ENCODE peak calls at places on chromosomes 7 and 10, in ten cellular contexts. E, C, T, F, R, O, J, S, W and I are unnamed samples.

GRCh38 chr7:71733108-71733870 is 601.3 kb downstream of the GALNT17 start:
- DNase-seq in E (peak; percentile 83), W (peak; percentile 93), C (peak; percentile 93), F (peak; percentile 63), O (peak; percentile 3), T (peak; percentile 42), S (peak; percentile 44), J (peak; percentile 85), R (peak; percentile 84), I (peak; percentile 71)

GRCh38 chr7:38274493-38274892 is 1.1 kb upstream of the TARP start:
- DNase-seq in R (no peak), O (no peak), F (no peak), E (no peak), C (no peak), S (no peak), W (no peak), J (no peak), T (no peak), I (no peak)

GRCh38 chr10:9792181-9792580 is 1225.5 kb upstream of the CELF2 start:
- DNase-seq in S (peak; percentile 82), J (no peak), O (no peak), W (no peak), T (no peak), E (no peak), R (no peak), C (no peak), F (no peak), I (no peak)

GRCh38 chr10:84291389-84291788 is 37.0 kb upstream of the CCSER2 start:
- DNase-seq in F (no peak), W (no peak), O (no peak), C (no peak), S (peak; percentile 69), J (no peak), E (no peak), R (no peak), T (no peak), I (no peak)

GRCh38 chr10:89147256-89147655 is 59.9 kb downstream of the CH25H start:
- DNase-seq in T (no peak), W (no peak), E (no peak), C (no peak), S (peak; percentile 93), J (no peak), O (no peak), R (no peak), F (no peak), I (no peak)

GRCh38 chr10:44397476-44398225 is 12.8 kb upstream of the CXCL12 start:
- DNase-seq in R (no peak), C (no peak), S (no peak), T (no peak), O (no peak), F (no peak), E (no peak), J (no peak), W (no peak), I (no peak)

GRCh38 chr10:1552881-1553595 is 184.3 kb downstream of the ADARB2 start:
- DNase-seq in W (peak; percentile 58), C (no peak), O (no peak), F (no peak), T (no peak), R (no peak), E (peak; percentile 14), J (no peak), S (no peak), I (no peak)

GRCh38 chr10:21496285-21497176 is 29.0 kb downstream of the SKIDA1 start:
- DNase-seq in C (peak; percentile 71), O (no peak), E (peak; percentile 63), J (peak; percentile 70), W (peak; percentile 86), T (peak; percentile 29), R (peak; percentile 40), F (peak; percentile 78), S (peak; percentile 38), I (peak; percentile 78)

GRCh38 chr10:22624289-22624738 is 90.1 kb downstream of the PIP4K2A start:
- DNase-seq in C (no peak), S (peak; percentile 85), T (no peak), F (peak; percentile 67), W (no peak), R (no peak), O (no peak), J (no peak), E (no peak), I (peak; percentile 61)

GRCh38 chr7:131524116-131524515 is 32.3 kb downstream of the PODXL start:
- DNase-seq in F (no peak), S (no peak), O (no peak), T (no peak), R (no peak), J (no peak), C (no peak), W (no peak), E (no peak), I (no peak)

GRCh38 chr10:22911889-22912762 is 15.7 kb upstream of the ARMC3 start:
- DNase-seq in O (no peak), C (no peak), J (no peak), E (no peak), R (peak; percentile 33), S (peak; percentile 37), T (no peak), F (no peak), W (no peak), I (no peak)

GRCh38 chr10:49161411-49161997 is 26.7 kb downstream of the TMEM273 start:
- DNase-seq in F (peak; percentile 44), T (no peak), O (no peak), R (no peak), S (peak; percentile 66), C (no peak), J (no peak), W (no peak), E (no peak), I (no peak)

GRCh38 chr7:141355057-141355456 is 196.2 kb upstream of the AGK start:
- DNase-seq in C (no peak), F (no peak), J (no peak), S (peak; percentile 67), O (no peak), E (no peak), R (no peak), W (no peak), T (no peak), I (no peak)

GRCh38 chr7:35518767-35519166 is 176.2 kb downstream of the HERPUD2 start:
- DNase-seq in S (no peak), C (no peak), T (no peak), R (no peak), E (no peak), J (no peak), F (no peak), W (no peak), O (no peak), I (no peak)

GRCh38 chr7:7138897-7139296 is 43.4 kb upstream of the C1GALT1 start:
- DNase-seq in F (no peak), S (no peak), E (no peak), J (no peak), R (no peak), O (no peak), C (no peak), W (no peak), T (no peak), I (no peak)

GRCh38 chr10:79137404-79137803 is 68.6 kb downstream of the ZMIZ1 start:
- DNase-seq in W (peak; percentile 80), C (peak; percentile 59), J (no peak), F (no peak), R (no peak), S (peak; percentile 61), O (no peak), E (no peak), T (no peak), I (no peak)
- H3K4me1 ChIP-seq in W (peaks cover 51% of the 10 kb centered on the region), C (peaks cover 53% of the 10 kb centered on the region), J (peaks cover 76% of the 10 kb centered on the region), F (peaks cover 55% of the 10 kb centered on the region), R (no peaks in the 10 kb centered on the region), S (peaks cover 55% of the 10 kb centered on the region), O (peaks cover 8% of the 10 kb centered on the region), E (peaks cover 92% of the 10 kb centered on the region), T (peaks cover 40% of the 10 kb centered on the region), I (peaks cover 3% of the 10 kb centered on the region)

GRCh38 chr10:133248334-133248715 is 10.7 kb downstream of the VENTX start:
- DNase-seq in W (no peak), C (no peak), O (no peak), F (no peak), T (no peak), E (no peak), S (no peak), R (no peak), J (no peak), I (no peak)

GRCh38 chr10:133251388-133252222 is 13.9 kb downstream of the VENTX start:
- DNase-seq in T (no peak), S (no peak), E (no peak), F (no peak), J (no peak), O (no peak), W (no peak), C (peak; percentile 88), R (no peak), I (no peak)

GRCh38 chr10:133247681-133248333 is 10.2 kb downstream of the VENTX start:
- DNase-seq in O (no peak), W (no peak), C (peak; percentile 88), J (no peak), T (no peak), F (no peak), S (no peak), R (no peak), E (no peak), I (no peak)

GRCh38 chr10:133249975-133250754 is 12.5 kb downstream of the VENTX start:
- DNase-seq in T (no peak), E (no peak), W (no peak), O (no peak), J (no peak), F (no peak), S (no peak), R (no peak), C (peak; percentile 86), I (no peak)

GRCh38 chr10:133249094-133249780 is 11.6 kb downstream of the VENTX start:
- DNase-seq in S (no peak), F (no peak), C (no peak), W (no peak), J (no peak), E (no peak), R (no peak), T (no peak), O (no peak), I (no peak)
- TF ChIP-seq CTCF in S (no peak), F (no peak), C (no peak), W (no peak), J (no peak), E (no peak), R (no peak), T (no peak), O (no peak), I (no peak)

DNA sequence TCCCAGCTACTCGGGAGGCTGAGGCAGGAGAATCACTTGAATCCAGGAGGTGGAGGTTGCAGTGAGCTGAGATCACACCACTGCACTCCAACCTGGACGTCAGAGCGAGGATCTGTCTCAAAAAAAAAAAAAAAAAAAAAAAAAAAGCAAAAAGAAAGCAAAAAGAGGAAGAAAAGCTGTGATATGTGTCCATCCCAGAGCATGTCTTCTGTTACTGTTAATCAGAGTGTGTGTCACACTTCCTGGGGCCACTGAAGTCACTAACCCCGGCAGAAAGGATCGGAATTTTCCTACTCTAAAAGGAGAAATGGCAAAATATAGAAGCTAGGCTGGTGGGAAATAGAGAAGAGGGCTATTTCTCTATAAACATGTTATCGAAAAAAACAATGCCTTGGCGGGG is 11.9 kb downstream of the PIK3AP1 start:
- DNase-seq in O (no peak), W (no peak), F (no peak), E (no peak), C (no peak), S (no peak), R (no peak), J (no peak), T (no peak), I (no peak)
- H3K4me1 ChIP-seq in O (no peaks in the 10 kb centered on the region), W (no peaks in the 10 kb centered on the region), F (no peaks in the 10 kb centered on the region), E (peaks cover 7% of the 10 kb centered on the region), C (no peaks in the 10 kb centered on the region), S (no peaks in the 10 kb centered on the region), R (peaks cover 5% of the 10 kb centered on the region), J (no peaks in the 10 kb centered on the region), T (no peaks in the 10 kb centered on the region), I (peaks cover 10% of the 10 kb centered on the region)

GRCh38 chr7:75996476-75996875 is 2.1 kb upstream of the TMEM120A start:
- DNase-seq in S (no peak), C (peak; percentile 24), E (no peak), W (no peak), O (no peak), J (no peak), R (no peak), F (no peak), T (no peak), I (no peak)
- TF ChIP-seq CTCF in S (no peak), C (no peak), E (no peak), W (no peak), O (no peak), J (no peak), R (no peak), F (no peak), T (no peak), I (no peak)